ENCODE peak calls at places on chromosomes 1 and 21, in eight cellular contexts. R, F, E, T, A, O, M and U are unnamed samples.

GRCh38 chr1:37630426-37631038 is 4.2 kb downstream of the RSPO1 start:
- DNase-seq in R (no peak), F (no peak), E (peak), T (no peak), A (no peak), O (no peak), M (no peak), U (no peak)

GRCh38 chr1:17520041-17520440 is 19.5 kb upstream of the ARHGEF10L start:
- DNase-seq in R (no peak), F (no peak), E (no peak), T (peak), A (no peak), O (no peak), M (no peak), U (no peak)

GRCh38 chr1:39789571-39790110 is 976 bp upstream of the BMP8B start:
- DNase-seq in R (no peak), F (no peak), E (no peak), T (no peak), A (no peak), O (no peak), M (no peak), U (no peak)

GRCh38 chr21:26138615-26139257 is 31.8 kb downstream of the APP start:
- DNase-seq in R (no peak), F (no peak), E (no peak), T (no peak), A (no peak), O (no peak), M (no peak), U (no peak)

GRCh38 chr1:116825735-116826438 is 71.7 kb downstream of the CD2 start:
- DNase-seq in R (no peak), F (no peak), E (no peak), T (no peak), A (no peak), O (no peak), M (no peak), U (no peak)

GRCh38 chr1:10213186-10213585 is 2.8 kb downstream of the KIF1B start:
- DNase-seq in R (no peak), F (no peak), E (peak), T (no peak), A (no peak), O (no peak), M (no peak), U (no peak)

GRCh38 chr1:15799004-15799867 is 8.2 kb downstream of the UQCRHL start:
- DNase-seq in R (peak), F (peak), E (no peak), T (peak), A (peak), O (no peak), M (peak), U (no peak)

GRCh38 chr21:35587841-35588390 is 472.4 kb downstream of the SETD4 start:
- DNase-seq in R (no peak), F (no peak), E (no peak), T (no peak), A (no peak), O (no peak), M (no peak), U (no peak)

GRCh38 chr1:205542367-205542766 is 37.9 kb downstream of the CDK18 start:
- DNase-seq in R (no peak), F (no peak), E (peak), T (no peak), A (no peak), O (peak), M (no peak), U (no peak)

GRCh38 chr1:68120136-68120791 is 69.8 kb upstream of the DIRAS3 start:
- DNase-seq in R (peak), F (peak), E (peak), T (peak), A (no peak), O (peak), M (peak), U (no peak)

GRCh38 chr1:245363821-245364220 is 209.0 kb downstream of the KIF26B start:
- DNase-seq in R (peak), F (no peak), E (no peak), T (no peak), A (no peak), O (no peak), M (no peak), U (no peak)

GRCh38 chr1:153312569-153313186 is at the start of gene PGLYRP3:
- DNase-seq in R (no peak), F (no peak), E (no peak), T (no peak), A (no peak), O (no peak), M (no peak), U (no peak)

GRCh38 chr1:203206116-203206687 is 19.7 kb upstream of the CHI3L1 start:
- DNase-seq in R (no peak), F (no peak), E (no peak), T (no peak), A (no peak), O (no peak), M (no peak), U (no peak)

GRCh38 chr21:27771938-27772505 is 805.1 kb upstream of the ADAMTS5 start:
- DNase-seq in R (no peak), F (no peak), E (no peak), T (no peak), A (no peak), O (no peak), M (no peak), U (no peak)

DNA sequence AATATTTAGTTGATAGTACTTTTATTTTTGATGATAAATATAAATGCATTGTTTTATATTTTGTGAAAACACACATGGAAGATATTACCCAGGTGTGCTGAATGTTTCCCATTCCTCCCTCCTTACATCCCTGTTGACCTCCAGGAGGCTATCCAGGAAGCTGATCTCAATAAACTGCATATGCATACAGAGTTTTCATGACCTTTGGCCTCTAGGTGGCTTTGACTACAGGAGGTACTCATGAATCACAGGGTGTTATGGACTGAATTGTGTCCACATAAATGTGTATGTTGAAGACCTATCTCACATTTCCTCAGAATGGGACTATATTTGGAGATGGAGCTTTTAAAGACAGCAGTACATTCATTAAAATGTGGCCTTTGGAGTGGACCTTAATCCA is 914.9 kb upstream of the NCAM2 start:
- DNase-seq in R (no peak), F (no peak), E (no peak), T (no peak), A (no peak), O (no peak), M (no peak), U (no peak)
- TF ChIP-seq CTCF in R (no peak), F (no peak), E (no peak), T (no peak), A (no peak), O (no peak), M (no peak), U (no peak)

GRCh38 chr1:228884196-228884595 is 148.9 kb downstream of the RHOU start:
- DNase-seq in R (no peak), F (no peak), E (no peak), T (no peak), A (no peak), O (no peak), M (no peak), U (no peak)

GRCh38 chr1:228884615-228885566 is 149.6 kb downstream of the RHOU start:
- DNase-seq in R (peak), F (no peak), E (no peak), T (no peak), A (no peak), O (no peak), M (no peak), U (no peak)

GRCh38 chr1:228882041-228882784 is 146.9 kb downstream of the RHOU start:
- DNase-seq in R (no peak), F (no peak), E (no peak), T (no peak), A (no peak), O (peak), M (no peak), U (no peak)

GRCh38 chr1:228883535-228883934 is 148.3 kb downstream of the RHOU start:
- DNase-seq in R (no peak), F (no peak), E (no peak), T (no peak), A (no peak), O (peak), M (no peak), U (no peak)

DNA sequence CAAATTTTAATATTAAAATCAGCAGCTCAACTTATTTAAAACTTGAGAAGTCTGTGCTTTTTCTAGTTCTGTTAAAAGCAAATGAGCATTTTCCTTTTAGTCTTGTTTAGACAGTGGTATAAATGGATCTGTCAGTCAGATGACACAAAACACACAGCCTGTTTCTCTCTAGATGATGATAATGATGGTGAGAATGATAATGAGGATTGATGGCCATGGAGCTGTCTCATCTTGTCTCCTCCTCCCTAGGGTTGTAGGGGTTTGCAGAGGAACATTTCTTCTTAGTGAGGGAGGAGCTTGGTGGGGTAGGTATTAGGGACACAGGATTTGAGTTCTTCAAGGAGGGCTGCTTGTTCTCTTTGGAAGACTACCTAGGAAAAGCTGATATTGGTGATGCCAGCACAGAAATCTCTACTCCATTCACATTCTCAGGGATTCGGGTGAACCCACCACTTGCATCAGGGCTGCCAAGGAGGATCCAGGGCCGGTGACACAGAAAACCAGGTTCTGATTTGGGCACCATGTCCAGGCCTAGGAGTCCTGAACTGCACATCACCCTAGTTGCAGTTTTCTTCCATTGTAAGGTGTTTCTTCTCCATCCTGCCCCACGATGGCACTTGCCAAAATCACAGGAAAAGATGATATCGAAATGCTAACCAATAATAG is 147.6 kb downstream of the RHOU start:
- DNase-seq in R (no peak), F (no peak), E (no peak), T (no peak), A (no peak), O (peak), M (no peak), U (no peak)
- H3K4me3 ChIP-seq in R (no peak), F (no peak), E (no peak), T (no peak), A (no peak), O (no peak), M (no peak), U (no peak)

DNA sequence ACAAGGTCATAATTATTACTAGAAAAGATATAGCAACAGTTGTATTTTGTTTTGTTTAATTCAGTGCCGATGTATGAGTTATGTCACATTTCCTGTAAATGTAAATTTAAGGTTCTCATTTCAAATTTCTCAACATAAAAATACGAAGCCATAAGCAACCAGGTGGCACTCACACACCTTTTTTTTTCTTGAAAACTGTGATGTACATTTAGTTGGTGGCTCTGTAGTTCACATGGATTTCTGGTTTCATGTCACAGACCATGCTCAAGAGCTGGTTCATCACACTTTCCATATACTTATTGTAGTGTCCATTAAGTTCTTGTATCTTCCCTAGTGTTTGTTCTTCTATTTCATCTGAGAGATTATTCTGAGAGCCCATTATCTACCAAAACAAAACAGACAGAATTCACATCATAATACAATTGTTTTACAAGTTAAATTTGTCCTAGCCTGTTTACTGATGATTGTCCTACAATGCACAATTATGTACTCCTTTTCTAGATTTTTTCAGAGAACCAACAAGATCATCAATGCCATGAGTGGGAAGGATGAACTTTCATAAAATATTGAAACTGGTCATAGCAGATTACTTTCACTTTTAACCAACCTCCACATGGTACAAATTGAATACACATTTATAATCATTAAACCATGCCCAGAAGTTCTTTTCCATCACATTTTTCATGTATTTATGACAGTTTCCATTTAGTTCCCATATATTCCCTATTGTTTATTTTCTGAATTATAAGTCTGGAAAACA is 17.1 kb downstream of the ATP6V1G3 start:
- DNase-seq in R (no peak), F (no peak), E (no peak), T (no peak), A (no peak), O (no peak), M (no peak), U (no peak)
- TF ChIP-seq CTCF in R (no peak), F (no peak), E (no peak), T (no peak), A (no peak), O (no peak), M (no peak), U (no peak)

GRCh38 chr1:157806431-157807149 is 13.3 kb downstream of the FCRL1 start:
- DNase-seq in R (no peak), F (no peak), E (no peak), T (no peak), A (no peak), O (no peak), M (no peak), U (no peak)
- H3K4me3 ChIP-seq in R (no peak), F (no peak), E (no peak), T (no peak), A (no peak), O (no peak), M (no peak), U (no peak)

DNA sequence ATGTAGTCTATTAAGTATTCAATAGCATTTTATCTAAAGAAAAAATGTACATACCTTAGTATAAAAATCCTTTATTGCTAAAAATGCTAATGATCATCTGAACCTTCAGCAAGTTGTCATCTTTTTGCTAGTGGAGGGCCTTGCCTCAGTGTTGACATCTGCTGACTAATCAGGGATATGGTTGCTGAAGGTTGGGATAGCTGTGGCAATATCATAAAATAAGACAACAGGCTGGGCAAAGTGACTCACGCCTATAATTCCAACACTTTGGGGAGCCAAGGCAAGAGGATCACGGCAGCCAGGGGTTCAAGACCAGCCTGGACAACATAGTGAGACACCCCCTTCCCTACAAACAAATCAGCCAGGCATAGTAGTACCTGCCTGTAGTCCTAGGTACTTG is 9.0 kb downstream of the DYNLT5 start:
- DNase-seq in R (peak), F (no peak), E (no peak), T (no peak), A (no peak), O (no peak), M (no peak), U (no peak)
- TF ChIP-seq CTCF in R (no peak), F (no peak), E (no peak), T (no peak), A (no peak), O (no peak), M (no peak), U (no peak)

DNA sequence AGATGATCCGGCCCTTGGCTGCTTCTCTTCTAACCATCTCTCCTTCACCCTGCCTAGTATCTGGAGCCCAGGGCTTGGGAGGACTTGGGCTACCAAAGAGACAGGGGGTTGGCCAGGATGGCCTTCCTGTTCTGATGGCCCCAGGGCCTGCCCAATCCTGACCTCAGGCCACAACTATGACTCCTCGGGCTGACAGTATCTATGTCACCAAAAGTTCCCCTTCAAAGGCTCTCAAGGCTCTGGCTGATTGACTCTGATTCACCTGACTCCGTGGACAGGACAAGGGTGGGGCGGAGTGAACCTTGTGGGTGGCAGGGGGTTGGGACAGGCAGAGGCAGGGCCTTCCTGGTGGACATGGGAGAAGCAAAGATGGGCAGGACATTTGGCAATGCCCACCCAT is 12.7 kb downstream of the MEF2D start:
- DNase-seq in R (no peak), F (no peak), E (no peak), T (no peak), A (no peak), O (no peak), M (no peak), U (no peak)
- H3K4me3 ChIP-seq in R (no peak), F (no peak), E (no peak), T (no peak), A (peak), O (no peak), M (no peak), U (no peak)

GRCh38 chr1:7402548-7402850 is 368.6 kb upstream of the VAMP3 start:
- DNase-seq in R (no peak), F (no peak), E (no peak), T (no peak), A (no peak), O (no peak), M (peak), U (no peak)

GRCh38 chr1:7405844-7406500 is 365.1 kb upstream of the VAMP3 start:
- DNase-seq in R (no peak), F (no peak), E (no peak), T (peak), A (no peak), O (peak), M (no peak), U (no peak)

GRCh38 chr1:7404046-7404742 is 366.9 kb upstream of the VAMP3 start:
- DNase-seq in R (no peak), F (no peak), E (no peak), T (peak), A (no peak), O (peak), M (no peak), U (no peak)

GRCh38 chr1:7401814-7402547 is 369.1 kb upstream of the VAMP3 start:
- DNase-seq in R (peak), F (peak), E (no peak), T (peak), A (no peak), O (peak), M (peak), U (peak)

GRCh38 chr1:7403265-7404045 is 367.6 kb upstream of the VAMP3 start:
- DNase-seq in R (peak), F (no peak), E (no peak), T (peak), A (no peak), O (peak), M (peak), U (peak)
- TF ChIP-seq CTCF in R (no peak), F (no peak), E (no peak), T (no peak), A (no peak), O (no peak), M (no peak), U (no peak)